ENCODE peak calls at places on chromosomes 13 and 19, in four cellular contexts. E is CD8-positive, alpha-beta T cell; T is astrocyte; S is ovary. I is an unnamed sample. For H3K4me1, the result is how much of the 10 kb centered on the place peaks cover.

GRCh38 chr13:52665325-52665724 is 12.7 kb downstream of the SUGT1 start:
- DNase-seq in T (no peak), E (no peak), S (no peak), I (no peak)

GRCh38 chr19:7874080-7874856 is at the start of gene PRR36:
- DNase-seq in S (no peak), E (no peak), T (no peak), I (no peak)

GRCh38 chr19:38975214-38975860 is at the start of gene FBXO17:
- DNase-seq in S (peak), T (peak), E (no peak), I (peak)

GRCh38 chr13:29892149-29892548 is 41.7 kb upstream of the UBL3 start:
- DNase-seq in E (no peak), S (no peak), T (no peak), I (no peak)

GRCh38 chr19:24073807-24074206 is 13.2 kb upstream of the ZNF254 start:
- DNase-seq in E (no peak), T (no peak), S (no peak), I (no peak)

GRCh38 chr19:12825259-12826131 is 8.9 kb downstream of the RTBDN start:
- DNase-seq in E (no peak), S (no peak), T (no peak), I (no peak)

GRCh38 chr19:18895038-18895827 is 725 bp downstream of the CERS1 start:
- DNase-seq in S (no peak), T (no peak), E (no peak), I (peak)

GRCh38 chr19:11745871-11746270 is 7.1 kb upstream of the ZNF823 start:
- DNase-seq in T (no peak), S (no peak), E (no peak), I (no peak)

GRCh38 chr13:85659493-85659892 is 139.7 kb downstream of the SLITRK6 start:
- DNase-seq in S (no peak), E (no peak), T (no peak), I (no peak)

GRCh38 chr13:27371932-27372331 is 52.5 kb upstream of the GTF3A start:
- DNase-seq in T (no peak), S (no peak), E (no peak), I (no peak)

GRCh38 chr13:84430015-84430414 is 547.7 kb upstream of the SLITRK1 start:
- DNase-seq in T (peak), E (no peak), S (no peak), I (no peak)

GRCh38 chr19:45952341-45952690 is 21.3 kb downstream of the NOVA2 start:
- DNase-seq in T (no peak), S (no peak), E (no peak), I (no peak)

GRCh38 chr13:35512271-35512920 is 35.9 kb upstream of the MAB21L1 start:
- DNase-seq in S (peak), E (no peak), T (peak), I (no peak)

GRCh38 chr13:42996584-42996983 is 4.5 kb upstream of the EPSTI1 start:
- DNase-seq in S (no peak), T (peak), E (no peak), I (no peak)

GRCh38 chr19:4277051-4277700 is 1.9 kb upstream of the SHD start:
- DNase-seq in S (no peak), E (no peak), T (no peak), I (no peak)

GRCh38 chr13:77728265-77728966 is 30.9 kb downstream of the SLAIN1 start:
- DNase-seq in T (no peak), S (no peak), E (no peak), I (no peak)

GRCh38 chr13:45242070-45242469 is 41.2 kb upstream of the KCTD4 start:
- DNase-seq in E (no peak), T (no peak), S (no peak), I (no peak)

GRCh38 chr13:75079226-75079625 is 402.7 kb downstream of the TBC1D4 start:
- DNase-seq in E (no peak), S (no peak), T (peak), I (no peak)

GRCh38 chr13:110258876-110259631 is 47.9 kb downstream of the COL4A1 start:
- DNase-seq in T (peak), E (no peak), S (no peak), I (no peak)

GRCh38 chr13:94674609-94675348 is 37.6 kb downstream of the SOX21 start:
- DNase-seq in S (no peak), E (peak), T (peak), I (peak)

GRCh38 chr13:39254606-39255005 is 216.3 kb downstream of the NHLRC3 start:
- DNase-seq in T (no peak), S (no peak), E (no peak), I (no peak)

GRCh38 chr13:88063741-88064140 is 392.6 kb downstream of the SLITRK5 start:
- DNase-seq in S (no peak), T (no peak), E (no peak), I (no peak)

GRCh38 chr19:39517432-39517831 is 2.5 kb downstream of the SELENOV start:
- DNase-seq in T (no peak), E (no peak), S (no peak), I (no peak)

GRCh38 chr19:19260417-19260816 is 12.7 kb downstream of the TM6SF2 start:
- DNase-seq in E (no peak), S (no peak), T (no peak), I (no peak)

GRCh38 chr13:31909889-31910551 is 121.6 kb upstream of the FRY start:
- DNase-seq in T (peak), E (peak), S (peak), I (no peak)

GRCh38 chr13:50078512-50079277 is 63.5 kb downstream of the KCNRG start:
- DNase-seq in E (no peak), S (no peak), T (no peak), I (no peak)

GRCh38 chr13:50072676-50073075 is 57.4 kb downstream of the KCNRG start:
- DNase-seq in S (no peak), E (no peak), T (no peak), I (no peak)

GRCh38 chr13:50073340-50073739 is 58.1 kb downstream of the KCNRG start:
- DNase-seq in E (no peak), S (no peak), T (no peak), I (no peak)

GRCh38 chr13:50074843-50075242 is 59.6 kb downstream of the KCNRG start:
- DNase-seq in T (no peak), S (no peak), E (no peak), I (no peak)

GRCh38 chr13:50075619-50076097 is 60.4 kb downstream of the KCNRG start:
- DNase-seq in T (no peak), S (no peak), E (no peak), I (no peak)
- H3K27ac ChIP-seq in T (no peak), S (no peak), E (no peak), I (no peak)

GRCh38 chr19:5955638-5955935 is 22.4 kb downstream of the RANBP3 start:
- DNase-seq in S (no peak), T (peak), E (no peak), I (no peak)

GRCh38 chr19:5957132-5957531 is 20.8 kb downstream of the RANBP3 start:
- DNase-seq in T (peak), S (no peak), E (no peak), I (peak)

GRCh38 chr19:5956323-5956722 is 21.6 kb downstream of the RANBP3 start:
- DNase-seq in T (no peak), E (no peak), S (no peak), I (no peak)

GRCh38 chr19:5958074-5958850 is 19.7 kb downstream of the RANBP3 start:
- DNase-seq in T (no peak), E (no peak), S (no peak), I (no peak)

GRCh38 chr19:5956728-5957127 is 21.2 kb downstream of the RANBP3 start:
- DNase-seq in E (no peak), S (no peak), T (no peak), I (no peak)
- H3K4me1 ChIP-seq in E (half or more), S (under half), T (under half), I (under half)

DNA sequence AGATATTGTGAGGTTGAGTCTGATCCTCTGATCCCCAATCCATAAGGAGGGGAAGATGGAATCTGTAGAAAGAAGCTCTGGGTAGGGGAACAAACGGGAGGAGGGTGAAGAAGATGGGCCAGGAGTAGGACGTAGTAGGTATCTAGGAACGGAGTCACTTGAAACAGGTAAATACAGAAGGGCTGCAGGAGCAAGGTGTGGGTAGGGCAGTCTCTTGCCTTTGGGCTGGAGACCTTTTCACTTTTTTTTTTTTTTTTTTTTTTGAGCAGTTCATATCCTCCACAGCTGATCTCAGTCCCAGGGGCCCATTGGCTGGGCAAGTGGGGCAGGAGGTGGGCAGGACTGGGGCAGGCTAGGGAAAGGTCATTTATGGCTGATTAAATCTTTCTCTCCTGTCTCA is 1.5 kb downstream of the BCKDHA start:
- DNase-seq in E (no peak), S (no peak), T (no peak), I (no peak)
- H3K4me3 ChIP-seq in E (no peak), S (no peak), T (no peak), I (no peak)

GRCh38 chr19:49327878-49328544 is 3.0 kb upstream of the SLC6A16 start:
- DNase-seq in S (no peak), E (peak), T (no peak), I (no peak)

GRCh38 chr19:49331616-49332055 is 3.6 kb upstream of the CD37 start:
- DNase-seq in S (no peak), E (peak), T (peak), I (no peak)

GRCh38 chr19:49324801-49325491 is at the start of gene SLC6A16:
- DNase-seq in E (no peak), S (no peak), T (no peak), I (no peak)

GRCh38 chr19:49326165-49326704 is 1.2 kb upstream of the SLC6A16 start:
- DNase-seq in E (no peak), S (no peak), T (no peak), I (no peak)

GRCh38 chr19:49328741-49329140 is 3.8 kb upstream of the SLC6A16 start:
- DNase-seq in E (no peak), S (no peak), T (no peak), I (no peak)
- H3K27ac ChIP-seq in E (no peak), S (no peak), T (no peak), I (no peak)

GRCh38 chr19:56115490-56115889 is 5.6 kb downstream of the ZNF787 start:
- DNase-seq in S (no peak), T (no peak), E (no peak), I (no peak)
- H3K4me1 ChIP-seq in S (under half), T (under half), E (under half), I (under half)

I was measured in right cardiac atrium.